ENCODE peak calls at places on chromosomes 5 and 9, in four cellular contexts. X, V, G and N are unnamed samples.

GRCh38 chr9:114034176-114034575 is 43.9 kb downstream of the AMBP start:
- DNase-seq in G (no peak), X (no peak), V (no peak), N (no peak)

GRCh38 chr9:77132991-77133390 is 44.3 kb upstream of the VPS13A start:
- DNase-seq in X (no peak), V (no peak), G (no peak), N (no peak)

GRCh38 chr9:38057416-38058195 is 11.4 kb downstream of the SHB start:
- DNase-seq in V (no peak), X (no peak), G (no peak), N (peak)

GRCh38 chr9:136545065-136545965 is 533 bp downstream of the NOTCH1 start:
- DNase-seq in G (peak), X (no peak), V (no peak), N (no peak)

GRCh38 chr5:41510176-41510831 is at the start of gene PLCXD3:
- DNase-seq in X (peak), G (no peak), V (no peak), N (no peak)

GRCh38 chr5:122300374-122300773 is 11.7 kb upstream of the SNCAIP start:
- DNase-seq in X (no peak), G (no peak), V (peak), N (no peak)

GRCh38 chr9:82148849-82149544 is 160.4 kb downstream of the SPATA31D1 start:
- DNase-seq in V (no peak), G (no peak), X (no peak), N (no peak)

GRCh38 chr9:37987467-37987981 is 81.5 kb downstream of the SHB start:
- DNase-seq in G (no peak), V (no peak), X (no peak), N (no peak)

GRCh38 chr5:145824040-145824439 is 11.1 kb downstream of the PRELID2 start:
- DNase-seq in G (no peak), X (no peak), V (no peak), N (peak)

GRCh38 chr9:26426732-26427131 is 465.9 kb downstream of the CAAP1 start:
- DNase-seq in V (no peak), X (no peak), G (no peak), N (no peak)

GRCh38 chr5:154714271-154714986 is 40.7 kb upstream of the LARP1 start:
- DNase-seq in V (peak), G (no peak), X (no peak), N (peak)

GRCh38 chr9:133569891-133570651 is 35.6 kb downstream of the ADAMTSL2 start:
- DNase-seq in V (no peak), X (no peak), G (no peak), N (no peak)

GRCh38 chr5:5558593-5558992 is 136.1 kb downstream of the ICE1 start:
- DNase-seq in V (no peak), G (no peak), X (no peak), N (no peak)

GRCh38 chr9:76873056-76873792 is 32.7 kb downstream of the PRUNE2 start:
- DNase-seq in V (no peak), G (peak), X (no peak), N (no peak)

GRCh38 chr5:115168829-115169391 is 798 bp downstream of the TRIM36 start:
- DNase-seq in G (peak), X (no peak), V (no peak), N (no peak)

GRCh38 chr5:933251-933861 is 40.7 kb downstream of the TRIP13 start:
- DNase-seq in V (no peak), G (no peak), X (no peak), N (no peak)

GRCh38 chr5:96595300-96596090 is 66.7 kb upstream of the CAST start:
- DNase-seq in X (no peak), G (no peak), V (peak), N (no peak)

GRCh38 chr5:168818586-168818985 is 239.4 kb upstream of the PANK3 start:
- DNase-seq in V (no peak), G (no peak), X (no peak), N (peak)

GRCh38 chr9:128081052-128081451 is 13.0 kb downstream of the SLC25A25 start:
- DNase-seq in V (no peak), G (no peak), X (no peak), N (peak)

GRCh38 chr5:158881076-158881880 is 218.4 kb downstream of the EBF1 start:
- DNase-seq in X (no peak), G (no peak), V (no peak), N (no peak)

GRCh38 chr9:119137479-119137878 is 231.8 kb downstream of the BRINP1 start:
- DNase-seq in G (no peak), V (no peak), X (no peak), N (no peak)

GRCh38 chr5:10317825-10318682 is 10.4 kb upstream of the CMBL start:
- DNase-seq in G (no peak), V (no peak), X (no peak), N (peak)

GRCh38 chr5:157584628-157585027 is 9.1 kb upstream of the ADAM19 start:
- DNase-seq in V (no peak), X (no peak), G (no peak), N (no peak)

GRCh38 chr5:107040907-107041306 is 629.8 kb downstream of the EFNA5 start:
- DNase-seq in G (no peak), V (no peak), X (no peak), N (no peak)

GRCh38 chr5:126628102-126628501 is 27.4 kb downstream of the PHAX start:
- DNase-seq in V (no peak), G (no peak), X (no peak), N (no peak)

GRCh38 chr9:127049044-127049443 is 73.4 kb downstream of the ANGPTL2 start:
- DNase-seq in X (no peak), G (peak), V (peak), N (peak)

GRCh38 chr9:95907794-95908193 is 32.3 kb downstream of the ERCC6L2 start:
- DNase-seq in X (no peak), V (no peak), G (no peak), N (no peak)

GRCh38 chr9:75713373-75713772 is 177.1 kb upstream of the PCSK5 start:
- DNase-seq in X (no peak), V (no peak), G (no peak), N (no peak)

GRCh38 chr5:119412828-119413227 is 39.5 kb upstream of the HSD17B4 start:
- DNase-seq in G (no peak), V (no peak), X (no peak), N (no peak)

GRCh38 chr5:65261499-65261898 is 220.2 kb downstream of the ADAMTS6 start:
- DNase-seq in V (peak), X (no peak), G (no peak), N (no peak)

GRCh38 chr5:53917095-53917494 is 356.7 kb downstream of the NDUFS4 start:
- DNase-seq in X (no peak), G (no peak), V (no peak), N (peak)